ENCODE peak calls at places on chromosomes 3 and 15, in four cellular contexts. One of them, this sample, is unnamed.

GRCh38 chr15:27878841-27879240 is 220.3 kb downstream of the OCA2 start:
- DNase-seq in upper lobe of left lung: no peak
- DNase-seq in prostate gland: no peak
- DNase-seq in breast epithelium: no peak
- DNase-seq in this sample: no peak

GRCh38 chr3:1752205-1752604 is 346.5 kb upstream of the CNTN4 start:
- DNase-seq in prostate gland: no peak
- DNase-seq in upper lobe of left lung: no peak
- DNase-seq in breast epithelium: no peak
- DNase-seq in this sample: no peak

GRCh38 chr15:84685304-84685703 is 27.3 kb upstream of the NMB start:
- DNase-seq in prostate gland: no peak
- DNase-seq in breast epithelium: no peak
- DNase-seq in upper lobe of left lung: no peak
- DNase-seq in this sample: no peak

GRCh38 chr15:80711886-80712285 is 16.8 kb downstream of the ABHD17C start:
- DNase-seq in prostate gland: no peak
- DNase-seq in breast epithelium: no peak
- DNase-seq in upper lobe of left lung: no peak
- DNase-seq in this sample: no peak

GRCh38 chr3:142611206-142611605 is 15.0 kb downstream of the PLS1 start:
- DNase-seq in upper lobe of left lung: no peak
- DNase-seq in prostate gland: no peak
- DNase-seq in breast epithelium: no peak
- DNase-seq in this sample: no peak

GRCh38 chr3:21705769-21706168 is 45.2 kb downstream of the ZNF385D start:
- DNase-seq in upper lobe of left lung: no peak
- DNase-seq in breast epithelium: peak; percentile 88
- DNase-seq in prostate gland: peak; percentile 15
- DNase-seq in this sample: peak; percentile 42

GRCh38 chr3:150319900-150320299 is 88.2 kb upstream of the TSC22D2 start:
- DNase-seq in upper lobe of left lung: no peak
- DNase-seq in prostate gland: no peak
- DNase-seq in breast epithelium: no peak
- DNase-seq in this sample: no peak

GRCh38 chr3:181081930-181082329 is 92.4 kb upstream of the DNAJC19 start:
- DNase-seq in prostate gland: no peak
- DNase-seq in upper lobe of left lung: no peak
- DNase-seq in breast epithelium: no peak
- DNase-seq in this sample: no peak

GRCh38 chr3:165075695-165076094 is 2.6 kb downstream of the SI start:
- DNase-seq in breast epithelium: no peak
- DNase-seq in upper lobe of left lung: no peak
- DNase-seq in prostate gland: no peak
- DNase-seq in this sample: no peak

GRCh38 chr15:75346796-75347221 is at the start of gene NEIL1:
- DNase-seq in breast epithelium: no peak
- DNase-seq in upper lobe of left lung: no peak
- DNase-seq in prostate gland: no peak
- DNase-seq in this sample: peak; percentile 42

GRCh38 chr3:144375122-144375521 is 403.5 kb downstream of the DIPK2A start:
- DNase-seq in upper lobe of left lung: no peak
- DNase-seq in prostate gland: no peak
- DNase-seq in breast epithelium: no peak
- DNase-seq in this sample: no peak

GRCh38 chr3:120163816-120164215 is 69.6 kb upstream of the GSK3B start:
- DNase-seq in upper lobe of left lung: no peak
- DNase-seq in prostate gland: no peak
- DNase-seq in breast epithelium: no peak
- DNase-seq in this sample: no peak

GRCh38 chr3:172607305-172608121 is 84.3 kb upstream of the TNFSF10 start:
- DNase-seq in prostate gland: peak; percentile 73
- DNase-seq in upper lobe of left lung: no peak
- DNase-seq in breast epithelium: no peak
- DNase-seq in this sample: no peak

GRCh38 chr3:52352566-52352965 is 36.4 kb downstream of the DNAH1 start:
- DNase-seq in upper lobe of left lung: peak; percentile 27
- DNase-seq in prostate gland: no peak
- DNase-seq in breast epithelium: no peak
- DNase-seq in this sample: no peak

GRCh38 chr15:64528871-64529270 is 68.5 kb downstream of the ZNF609 start:
- DNase-seq in upper lobe of left lung: no peak
- DNase-seq in breast epithelium: no peak
- DNase-seq in prostate gland: no peak
- DNase-seq in this sample: no peak

GRCh38 chr3:143839980-143840379 is 8.3 kb downstream of the SLC9A9 start:
- DNase-seq in breast epithelium: no peak
- DNase-seq in upper lobe of left lung: no peak
- DNase-seq in prostate gland: no peak
- DNase-seq in this sample: no peak

GRCh38 chr3:65676592-65676991 is 362.1 kb downstream of the MAGI1 start:
- DNase-seq in upper lobe of left lung: no peak
- DNase-seq in prostate gland: no peak
- DNase-seq in breast epithelium: no peak
- DNase-seq in this sample: no peak

GRCh38 chr3:56792201-56792600 is 9.5 kb downstream of the ARHGEF3 start:
- DNase-seq in upper lobe of left lung: no peak
- DNase-seq in breast epithelium: no peak
- DNase-seq in prostate gland: no peak
- DNase-seq in this sample: no peak

GRCh38 chr3:42755681-42756578 is 17.1 kb downstream of the CCDC13 start:
- DNase-seq in prostate gland: no peak
- DNase-seq in breast epithelium: no peak
- DNase-seq in upper lobe of left lung: no peak
- DNase-seq in this sample: peak; percentile 51

GRCh38 chr3:106251160-106251892 is 382.5 kb upstream of the CBLB start:
- DNase-seq in breast epithelium: no peak
- DNase-seq in upper lobe of left lung: no peak
- DNase-seq in prostate gland: no peak
- DNase-seq in this sample: no peak

GRCh38 chr3:33491697-33492096 is 51.5 kb upstream of the UBP1 start:
- DNase-seq in breast epithelium: no peak
- DNase-seq in upper lobe of left lung: no peak
- DNase-seq in prostate gland: no peak
- DNase-seq in this sample: no peak

GRCh38 chr3:192339214-192339613 is 388.1 kb downstream of the FGF12 start:
- DNase-seq in breast epithelium: no peak
- DNase-seq in prostate gland: no peak
- DNase-seq in upper lobe of left lung: no peak
- DNase-seq in this sample: no peak

GRCh38 chr3:48543271-48543866 is 13.2 kb downstream of the PFKFB4 start:
- DNase-seq in prostate gland: no peak
- DNase-seq in breast epithelium: peak; percentile 55
- DNase-seq in upper lobe of left lung: no peak
- DNase-seq in this sample: peak; percentile 45

GRCh38 chr3:105173972-105174371 is 192.7 kb upstream of the ALCAM start:
- DNase-seq in breast epithelium: no peak
- DNase-seq in upper lobe of left lung: no peak
- DNase-seq in prostate gland: no peak
- DNase-seq in this sample: no peak

GRCh38 chr3:65666426-65667091 is 372.2 kb downstream of the MAGI1 start:
- DNase-seq in upper lobe of left lung: no peak
- DNase-seq in breast epithelium: no peak
- DNase-seq in prostate gland: no peak
- DNase-seq in this sample: no peak

GRCh38 chr3:87127286-87127685 is 99.8 kb upstream of the CHMP2B start:
- DNase-seq in prostate gland: no peak
- DNase-seq in upper lobe of left lung: no peak
- DNase-seq in breast epithelium: no peak
- DNase-seq in this sample: no peak

GRCh38 chr3:194042947-194043346 is 93.0 kb upstream of the HES1 start:
- DNase-seq in upper lobe of left lung: no peak
- DNase-seq in breast epithelium: no peak
- DNase-seq in prostate gland: no peak
- DNase-seq in this sample: no peak

GRCh38 chr3:197792019-197792647 is 1.1 kb downstream of the LRCH3 start:
- DNase-seq in upper lobe of left lung: no peak
- DNase-seq in prostate gland: no peak
- DNase-seq in breast epithelium: no peak
- DNase-seq in this sample: no peak

GRCh38 chr3:128218476-128218829 is 65.2 kb downstream of the EEFSEC start:
- DNase-seq in prostate gland: no peak
- DNase-seq in breast epithelium: no peak
- DNase-seq in upper lobe of left lung: no peak
- DNase-seq in this sample: no peak

GRCh38 chr3:170632780-170633179 is 46.9 kb upstream of the SLC7A14 start:
- DNase-seq in breast epithelium: no peak
- DNase-seq in upper lobe of left lung: no peak
- DNase-seq in prostate gland: no peak
- DNase-seq in this sample: no peak

GRCh38 chr15:56760186-56760585 is 26.9 kb upstream of the ZNF280D start:
- DNase-seq in breast epithelium: no peak
- DNase-seq in upper lobe of left lung: no peak
- DNase-seq in prostate gland: no peak
- DNase-seq in this sample: no peak

GRCh38 chr3:188126271-188126670 is 27.7 kb upstream of the LPP start:
- DNase-seq in prostate gland: no peak
- DNase-seq in breast epithelium: no peak
- DNase-seq in upper lobe of left lung: no peak
- DNase-seq in this sample: no peak

GRCh38 chr3:107881517-107881916 is 209.3 kb downstream of the CD47 start:
- DNase-seq in prostate gland: no peak
- DNase-seq in breast epithelium: no peak
- DNase-seq in upper lobe of left lung: no peak
- DNase-seq in this sample: no peak

DNA sequence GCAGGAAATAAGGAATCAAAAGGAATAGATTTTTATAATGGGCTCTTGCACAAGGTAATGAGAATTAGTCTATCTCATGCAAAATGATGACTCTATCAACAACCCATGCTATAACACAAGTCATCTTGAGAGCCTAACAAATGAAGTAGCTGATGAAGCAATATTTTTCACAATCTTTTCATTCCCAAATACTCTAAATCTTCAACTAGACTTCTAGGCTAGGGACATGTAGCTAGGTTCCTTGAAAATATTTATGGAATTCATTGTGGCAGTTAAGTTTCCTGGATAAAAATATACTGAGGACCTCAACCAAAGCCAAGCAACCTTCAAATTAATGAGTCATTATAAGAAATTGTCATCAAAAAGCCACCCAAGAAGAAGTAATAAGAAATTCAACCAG is 55.4 kb downstream of the DCBLD2 start:
- DNase-seq in breast epithelium: no peak
- DNase-seq in prostate gland: no peak
- DNase-seq in upper lobe of left lung: no peak
- DNase-seq in this sample: no peak
- H3K36me3 ChIP-seq in breast epithelium: no peaks in the 10 kb centered on the region
- H3K36me3 ChIP-seq in prostate gland: no peaks in the 10 kb centered on the region
- H3K36me3 ChIP-seq in upper lobe of left lung: no peaks in the 10 kb centered on the region
- H3K36me3 ChIP-seq in this sample: peaks cover 11% of the 10 kb centered on the region

DNA sequence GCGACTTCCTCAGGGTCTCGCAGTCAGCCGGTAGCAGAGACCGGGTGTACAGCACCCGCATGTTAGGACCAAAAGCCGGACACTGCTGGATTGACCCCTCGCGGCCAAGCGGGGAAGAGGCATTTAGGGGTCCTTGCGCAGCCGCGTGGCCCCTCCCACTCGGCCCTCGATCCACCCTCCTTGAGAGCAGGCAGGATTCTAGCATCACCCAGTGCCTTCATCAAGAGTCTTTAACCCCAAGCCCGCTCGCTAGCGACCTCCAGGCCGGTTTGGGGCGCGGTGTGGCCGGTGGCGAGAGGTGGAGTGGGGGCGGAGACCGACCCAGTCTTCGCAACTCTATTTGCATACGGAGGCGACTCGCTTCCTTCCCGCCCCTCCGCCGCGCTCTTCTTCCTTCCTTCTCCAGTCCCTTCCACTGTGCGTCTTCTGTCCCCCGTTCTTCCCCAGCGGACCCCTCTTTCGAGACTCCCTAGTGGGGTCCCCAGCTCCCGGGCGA is at the start of gene ST6GAL1:
- DNase-seq in upper lobe of left lung: peak; percentile 92
- DNase-seq in prostate gland: peak; percentile 81
- DNase-seq in breast epithelium: peak; percentile 31
- DNase-seq in this sample: peak; percentile 67
- TF ChIP-seq POLR2A in upper lobe of left lung: peak; percentile 59
- TF ChIP-seq POLR2A in prostate gland: peak; percentile 75
- TF ChIP-seq POLR2A in breast epithelium: no peak
- TF ChIP-seq POLR2A in this sample: no peak

DNA sequence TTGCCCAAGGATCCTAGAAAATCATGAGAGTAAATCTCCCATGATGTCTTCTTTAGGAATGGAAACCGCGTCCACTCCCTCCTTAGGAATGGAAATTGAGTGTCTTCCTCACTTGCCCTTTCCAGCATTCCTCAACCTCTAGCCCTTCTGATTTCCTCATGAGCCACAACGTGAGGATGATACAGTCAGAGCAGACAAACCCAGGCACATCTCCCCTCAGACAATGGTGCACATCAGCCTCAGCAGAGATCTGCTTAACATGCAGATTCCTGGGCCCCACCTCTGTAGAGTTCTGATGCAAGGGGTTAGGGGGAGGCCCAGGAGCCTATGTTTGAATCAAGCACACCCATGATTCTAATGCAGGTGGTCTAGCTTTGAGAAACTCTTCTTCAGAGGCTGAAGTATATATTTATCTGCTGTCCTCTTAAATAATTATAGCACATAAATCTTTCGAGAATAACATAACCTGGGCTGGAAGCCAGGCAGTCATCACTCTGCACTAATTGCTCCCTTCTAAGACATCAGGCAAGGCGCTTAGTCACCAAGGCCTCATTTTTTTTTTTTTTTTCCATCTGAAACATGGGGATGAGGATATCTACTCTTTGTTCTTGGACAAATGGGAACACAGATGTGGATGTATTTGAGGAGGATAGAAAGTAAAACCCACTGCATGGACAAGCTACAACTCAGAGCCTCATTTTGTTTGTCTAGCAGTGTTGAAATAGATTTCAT is 81.7 kb downstream of the PRICKLE2 start:
- DNase-seq in prostate gland: no peak
- DNase-seq in breast epithelium: no peak
- DNase-seq in upper lobe of left lung: no peak
- DNase-seq in this sample: no peak
- TF ChIP-seq POLR2AphosphoS5 in prostate gland: no peak
- TF ChIP-seq POLR2AphosphoS5 in breast epithelium: no peak
- TF ChIP-seq POLR2AphosphoS5 in upper lobe of left lung: no peak
- TF ChIP-seq POLR2AphosphoS5 in this sample: no peak

GRCh38 chr3:37971467-37971866 is 19.1 kb upstream of the VILL start:
- DNase-seq in prostate gland: no peak
- DNase-seq in upper lobe of left lung: no peak
- DNase-seq in breast epithelium: no peak
- DNase-seq in this sample: no peak

GRCh38 chr3:37974928-37975223 is 15.7 kb upstream of the VILL start:
- DNase-seq in upper lobe of left lung: no peak
- DNase-seq in prostate gland: no peak
- DNase-seq in breast epithelium: no peak
- DNase-seq in this sample: no peak

GRCh38 chr3:37974121-37974927 is 16.3 kb upstream of the VILL start:
- DNase-seq in upper lobe of left lung: no peak
- DNase-seq in prostate gland: peak; percentile 60
- DNase-seq in breast epithelium: no peak
- DNase-seq in this sample: peak; percentile 77

GRCh38 chr3:37970802-37971201 is 19.8 kb upstream of the VILL start:
- DNase-seq in prostate gland: no peak
- DNase-seq in upper lobe of left lung: no peak
- DNase-seq in breast epithelium: no peak
- DNase-seq in this sample: peak; percentile 70

GRCh38 chr3:37973250-37974054 is 17.1 kb upstream of the VILL start:
- DNase-seq in breast epithelium: no peak
- DNase-seq in prostate gland: no peak
- DNase-seq in upper lobe of left lung: no peak
- DNase-seq in this sample: no peak
- H3K36me3 ChIP-seq in breast epithelium: no peaks in the 10 kb centered on the region
- H3K36me3 ChIP-seq in prostate gland: no peaks in the 10 kb centered on the region
- H3K36me3 ChIP-seq in upper lobe of left lung: peaks cover 14% of the 10 kb centered on the region
- H3K36me3 ChIP-seq in this sample: peaks cover 55% of the 10 kb centered on the region

This sample was measured in stomach.